ENCODE peak calls at places on chromosomes 16 and 17, in nine cellular contexts. I, J, C, U, K, L, B, R and X are unnamed samples.

GRCh38 chr17:78341559-78342437 is 18.1 kb downstream of the SOCS3 start:
- DNase-seq in I (peak; percentile 68), B (peak; percentile 80), K (peak; percentile 79), C (peak; percentile 85), J (peak; percentile 79), L (no peak), R (peak; percentile 78), U (no peak), X (no peak)

GRCh38 chr16:11792404-11793260 is 4.4 kb downstream of the ZC3H7A start:
- DNase-seq in R (peak; percentile 48), I (no peak), B (no peak), J (peak; percentile 53), U (no peak), L (no peak), K (peak; percentile 67), C (no peak), X (no peak)

GRCh38 chr16:48611329-48612137 is 1.6 kb upstream of the N4BP1 start:
- DNase-seq in U (peak; percentile 83), K (peak; percentile 70), B (no peak), I (no peak), R (no peak), C (peak; percentile 84), L (peak; percentile 89), J (peak; percentile 62), X (peak; percentile 70)

GRCh38 chr17:48998557-48999440 is 1.6 kb downstream of the IGF2BP1 start:
- DNase-seq in R (peak; percentile 48), I (no peak), B (no peak), K (no peak), C (no peak), J (no peak), L (no peak), U (no peak), X (no peak)

GRCh38 chr16:503150-504071 is 24.1 kb upstream of the CAPN15 start:
- DNase-seq in L (no peak), B (no peak), K (peak; percentile 30), C (peak; percentile 50), I (no peak), J (no peak), U (no peak), R (no peak), X (no peak)

GRCh38 chr16:67531247-67531646 is 2.6 kb downstream of the RIPOR1 start:
- DNase-seq in B (no peak), L (no peak), K (no peak), C (no peak), R (no peak), J (no peak), U (no peak), I (no peak), X (no peak)

GRCh38 chr17:6610011-6610410 is 30.5 kb downstream of the KIAA0753 start:
- DNase-seq in J (no peak), C (no peak), R (no peak), L (no peak), K (no peak), B (no peak), U (no peak), I (no peak), X (no peak)

GRCh38 chr17:37025241-37025640 is 76.5 kb downstream of the AATF start:
- DNase-seq in B (no peak), R (no peak), U (no peak), K (no peak), C (no peak), J (no peak), I (no peak), L (no peak), X (no peak)

GRCh38 chr17:39676198-39676819 is 8.1 kb downstream of the PNMT start:
- DNase-seq in J (peak; percentile 84), K (peak; percentile 83), U (peak; percentile 27), B (no peak), R (peak; percentile 88), C (peak; percentile 89), I (peak; percentile 84), L (peak; percentile 69), X (no peak)

GRCh38 chr17:38554430-38555350 is 51.1 kb downstream of the SRCIN1 start:
- DNase-seq in R (no peak), J (no peak), K (no peak), C (no peak), I (no peak), L (no peak), U (no peak), B (no peak), X (no peak)

GRCh38 chr16:56741399-56741798 is 11.5 kb downstream of the NUP93 start:
- DNase-seq in K (no peak), U (no peak), R (no peak), I (no peak), J (no peak), C (no peak), L (no peak), B (no peak), X (no peak)
- H3K9me3 ChIP-seq in K (no peaks in the 10 kb centered on the region), U (no peaks in the 10 kb centered on the region), R (no peaks in the 10 kb centered on the region), I (no peaks in the 10 kb centered on the region), J (no peaks in the 10 kb centered on the region), C (no peaks in the 10 kb centered on the region), L (no peaks in the 10 kb centered on the region), B (no peaks in the 10 kb centered on the region), X (no peaks in the 10 kb centered on the region)

GRCh38 chr17:74139120-74139519 is 64.4 kb upstream of the RPL38 start:
- DNase-seq in R (no peak), L (no peak), K (no peak), B (no peak), U (no peak), C (no peak), I (no peak), J (no peak), X (no peak)
- H3K9me3 ChIP-seq in R (no peaks in the 10 kb centered on the region), L (no peaks in the 10 kb centered on the region), K (no peaks in the 10 kb centered on the region), B (peaks cover 3% of the 10 kb centered on the region), U (peaks cover 3% of the 10 kb centered on the region), C (peaks cover 23% of the 10 kb centered on the region), I (peaks cover 26% of the 10 kb centered on the region), J (peaks cover 29% of the 10 kb centered on the region), X (peaks cover 5% of the 10 kb centered on the region)

GRCh38 chr16:35687071-35687470 is 2227.7 kb downstream of the TP53TG3F start:
- DNase-seq in I (no peak), B (no peak), R (no peak), J (no peak), K (no peak), U (no peak), C (no peak), L (no peak), X (no peak)
- H3K9me3 ChIP-seq in I (peaks cover 7% of the 10 kb centered on the region), B (peaks cover 98% of the 10 kb centered on the region), R (no peaks in the 10 kb centered on the region), J (peaks cover 83% of the 10 kb centered on the region), K (no peaks in the 10 kb centered on the region), U (peaks cover 20% of the 10 kb centered on the region), C (peaks cover 94% of the 10 kb centered on the region), L (no peaks in the 10 kb centered on the region), X (peaks cover 5% of the 10 kb centered on the region)

GRCh38 chr16:35194681-35195080 is 1735.3 kb downstream of the TP53TG3F start:
- DNase-seq in C (no peak), K (no peak), J (no peak), U (no peak), B (no peak), I (no peak), L (no peak), R (no peak), X (no peak)
- H3K9me3 ChIP-seq in C (peaks cover 60% of the 10 kb centered on the region), K (no peaks in the 10 kb centered on the region), J (peaks cover 20% of the 10 kb centered on the region), U (peaks cover 4% of the 10 kb centered on the region), B (peaks cover 76% of the 10 kb centered on the region), I (no peaks in the 10 kb centered on the region), L (no peaks in the 10 kb centered on the region), R (no peaks in the 10 kb centered on the region), X (peaks cover 3% of the 10 kb centered on the region)

GRCh38 chr17:61701978-61702377 is 111.0 kb upstream of the NACA2 start:
- DNase-seq in R (no peak), L (no peak), U (no peak), K (no peak), I (no peak), B (no peak), C (no peak), J (no peak), X (no peak)
- H3K9me3 ChIP-seq in R (no peaks in the 10 kb centered on the region), L (no peaks in the 10 kb centered on the region), U (peaks cover 14% of the 10 kb centered on the region), K (peaks cover 3% of the 10 kb centered on the region), I (peaks cover 31% of the 10 kb centered on the region), B (peaks cover 27% of the 10 kb centered on the region), C (peaks cover 33% of the 10 kb centered on the region), J (peaks cover 42% of the 10 kb centered on the region), X (peaks cover 9% of the 10 kb centered on the region)

GRCh38 chr16:31767267-31767666 is 106.3 kb upstream of the ZNF267 start:
- DNase-seq in K (no peak), I (no peak), U (no peak), J (no peak), C (no peak), L (no peak), B (no peak), R (no peak), X (no peak)
- H3K9me3 ChIP-seq in K (peaks cover 7% of the 10 kb centered on the region), I (peaks cover 99% of the 10 kb centered on the region), U (peaks cover 55% of the 10 kb centered on the region), J (peaks cover 96% of the 10 kb centered on the region), C (peaks cover 98% of the 10 kb centered on the region), L (peaks cover 9% of the 10 kb centered on the region), B (peaks cover 63% of the 10 kb centered on the region), R (peaks cover 5% of the 10 kb centered on the region), X (peaks cover 32% of the 10 kb centered on the region)

GRCh38 chr17:22694362-22695227 is 1002.3 kb downstream of the KCNJ18 start:
- DNase-seq in B (peak; percentile 48), C (no peak), L (no peak), R (no peak), U (no peak), K (no peak), J (no peak), I (no peak), X (no peak)

GRCh38 chr17:22692066-22692800 is 999.9 kb downstream of the KCNJ18 start:
- DNase-seq in U (no peak), K (no peak), I (no peak), B (no peak), R (no peak), L (no peak), C (no peak), J (no peak), X (no peak)

GRCh38 chr17:22692801-22693171 is 1000.5 kb downstream of the KCNJ18 start:
- DNase-seq in L (no peak), K (no peak), I (no peak), C (no peak), R (no peak), B (no peak), J (no peak), U (no peak), X (no peak)

GRCh38 chr17:22695228-22695619 is 1002.9 kb downstream of the KCNJ18 start:
- DNase-seq in R (no peak), I (no peak), K (no peak), C (no peak), B (no peak), L (no peak), J (no peak), U (no peak), X (no peak)
- H3K9me3 ChIP-seq in R (no peaks in the 10 kb centered on the region), I (no peaks in the 10 kb centered on the region), K (no peaks in the 10 kb centered on the region), C (peaks cover 72% of the 10 kb centered on the region), B (peaks cover 73% of the 10 kb centered on the region), L (no peaks in the 10 kb centered on the region), J (peaks cover 30% of the 10 kb centered on the region), U (no peaks in the 10 kb centered on the region), X (no peaks in the 10 kb centered on the region)

GRCh38 chr16:3292604-3293003 is 9.3 kb downstream of the ZNF263 start:
- DNase-seq in U (no peak), K (no peak), L (no peak), C (no peak), J (no peak), R (no peak), B (no peak), I (no peak), X (no peak)

GRCh38 chr16:3295209-3295608 is 10.0 kb downstream of the TIGD7 start:
- DNase-seq in L (no peak), I (no peak), J (no peak), C (no peak), U (no peak), R (no peak), B (no peak), K (no peak), X (no peak)

GRCh38 chr16:3289998-3290673 is 6.8 kb downstream of the ZNF263 start:
- DNase-seq in B (no peak), C (no peak), L (no peak), U (no peak), I (no peak), R (no peak), K (no peak), J (no peak), X (no peak)

GRCh38 chr16:3295783-3296182 is 9.4 kb downstream of the TIGD7 start:
- DNase-seq in C (no peak), L (no peak), J (no peak), R (no peak), U (no peak), K (no peak), I (no peak), B (no peak), X (no peak)
- H3K9me3 ChIP-seq in C (peaks cover 88% of the 10 kb centered on the region), L (no peaks in the 10 kb centered on the region), J (peaks cover 85% of the 10 kb centered on the region), R (no peaks in the 10 kb centered on the region), U (peaks cover 37% of the 10 kb centered on the region), K (peaks cover 4% of the 10 kb centered on the region), I (peaks cover 98% of the 10 kb centered on the region), B (peaks cover 46% of the 10 kb centered on the region), X (peaks cover 14% of the 10 kb centered on the region)